ENCODE peak calls at places on chromosomes 2 and 18, in seven cellular contexts. U is H1, M is K562, C is SK-N-SH, N is HepG2, Q is HCT116, F is GM12878. L is an unnamed sample.

GRCh38 chr2:60834270-60834717 is 47.1 kb upstream of the REL start:
- DNase-seq in U (no peak), M (no peak), Q (no peak), C (no peak), N (no peak), F (peak; percentile 63), L (no peak)

GRCh38 chr18:24987933-24988840 is 363.8 kb downstream of the ZNF521 start:
- DNase-seq in F (no peak), M (no peak), Q (no peak), C (no peak), U (no peak), N (no peak), L (no peak)

GRCh38 chr2:10678225-10678624 is 11.6 kb downstream of the NOL10 start:
- DNase-seq in M (no peak), C (no peak), F (no peak), N (no peak), Q (no peak), U (no peak), L (no peak)

GRCh38 chr2:236775521-236775920 is 205.9 kb downstream of the ACKR3 start:
- DNase-seq in C (no peak), F (no peak), M (no peak), U (no peak), N (no peak), Q (no peak), L (no peak)

GRCh38 chr2:68926782-68927181 is 25.9 kb downstream of the GKN2 start:
- DNase-seq in U (no peak), C (no peak), F (no peak), Q (no peak), M (no peak), N (no peak), L (no peak)

GRCh38 chr18:48949606-48950535 is 894 bp downstream of the SMAD7 start:
- DNase-seq in F (no peak), Q (no peak), N (no peak), C (peak; percentile 71), U (peak; percentile 79), M (no peak), L (peak; percentile 64)

GRCh38 chr2:241902357-241902991 is 32.9 kb downstream of the RTP5 start:
- DNase-seq in N (no peak), U (peak; percentile 61), M (no peak), F (no peak), C (no peak), Q (no peak), L (no peak)

GRCh38 chr2:218270721-218271486 is 585 bp downstream of the PNKD start:
- DNase-seq in F (no peak), C (no peak), Q (no peak), M (no peak), U (no peak), N (no peak), L (no peak)

GRCh38 chr2:98464772-98465310 is 20.2 kb downstream of the INPP4A start:
- DNase-seq in F (peak; percentile 98), N (no peak), M (peak; percentile 35), Q (no peak), C (no peak), U (no peak), L (no peak)

GRCh38 chr2:159153463-159153862 is 133.0 kb downstream of the WDSUB1 start:
- DNase-seq in F (no peak), C (no peak), U (no peak), Q (peak; percentile 87), M (no peak), N (no peak), L (no peak)

GRCh38 chr2:238337846-238338245 is 17.5 kb downstream of the TRAF3IP1 start:
- DNase-seq in Q (no peak), U (no peak), C (no peak), F (no peak), M (no peak), N (no peak), L (no peak)

GRCh38 chr18:75472906-75473305 is 45.4 kb upstream of the SMIM21 start:
- DNase-seq in U (no peak), Q (no peak), N (no peak), F (no peak), M (no peak), C (no peak), L (no peak)

GRCh38 chr2:102098756-102099155 is 43.8 kb upstream of the IL1R1 start:
- DNase-seq in N (no peak), Q (no peak), M (no peak), C (no peak), U (no peak), F (no peak), L (no peak)

GRCh38 chr2:64862001-64862397 is 127.2 kb upstream of the SLC1A4 start:
- DNase-seq in C (no peak), F (no peak), N (no peak), Q (no peak), U (no peak), M (no peak), L (no peak)

GRCh38 chr2:193868833-193869232 is 1674.1 kb upstream of the TMEFF2 start:
- DNase-seq in F (no peak), U (no peak), C (no peak), Q (no peak), M (no peak), N (no peak), L (peak; percentile 29)

GRCh38 chr2:117933884-117934354 is 80.0 kb downstream of the CCDC93 start:
- DNase-seq in U (no peak), N (peak; percentile 68), Q (no peak), M (no peak), F (no peak), C (no peak), L (peak; percentile 1)

GRCh38 chr18:10533111-10533510 is 7.3 kb downstream of the NAPG start:
- DNase-seq in Q (no peak), M (no peak), U (no peak), N (no peak), C (no peak), F (no peak), L (no peak)

GRCh38 chr2:167177196-167177595 is 288.9 kb downstream of the XIRP2 start:
- DNase-seq in Q (no peak), F (no peak), C (no peak), U (no peak), N (no peak), M (no peak), L (no peak)

GRCh38 chr2:43311276-43311675 is 84.9 kb upstream of the ZFP36L2 start:
- DNase-seq in U (no peak), M (no peak), F (no peak), C (no peak), Q (no peak), N (peak; percentile 94), L (no peak)

GRCh38 chr2:240930631-240931318 is 24.6 kb downstream of the CROCC2 start:
- DNase-seq in Q (no peak), C (peak; percentile 29), N (no peak), M (no peak), F (no peak), U (peak; percentile 40), L (no peak)

GRCh38 chr2:224945134-224945533 is 97.1 kb downstream of the DOCK10 start:
- DNase-seq in C (no peak), M (no peak), U (no peak), F (no peak), Q (no peak), N (no peak), L (no peak)

GRCh38 chr2:126700677-126701076 is 44.7 kb downstream of the GYPC start:
- DNase-seq in Q (no peak), F (no peak), C (no peak), U (no peak), M (peak; percentile 14), N (no peak), L (no peak)

GRCh38 chr18:8949206-8949605 is 153.3 kb upstream of the NDUFV2 start:
- DNase-seq in Q (no peak), M (no peak), F (no peak), U (no peak), C (peak; percentile 63), N (no peak), L (no peak)

GRCh38 chr2:173854840-173855239 is 110.3 kb downstream of the SP3 start:
- DNase-seq in Q (no peak), U (no peak), N (no peak), M (no peak), C (no peak), F (no peak), L (no peak)

GRCh38 chr2:136238214-136238551 is 120.2 kb upstream of the CXCR4 start:
- DNase-seq in C (no peak), F (no peak), M (no peak), N (no peak), Q (no peak), U (no peak), L (no peak)

GRCh38 chr18:9135912-9136314 is 668 bp upstream of the ANKRD12 start:
- DNase-seq in C (no peak), Q (peak; percentile 43), F (no peak), M (peak; percentile 75), N (peak; percentile 28), U (peak; percentile 89), L (peak; percentile 71)

GRCh38 chr2:161419338-161419965 is 3.4 kb downstream of the TBR1 start:
- DNase-seq in F (no peak), Q (no peak), U (no peak), M (no peak), C (no peak), N (no peak), L (no peak)
- TF ChIP-seq JUND in F (no peak), Q (no peak), U (no peak), M (no peak), C (no peak), N (no peak), L (no peak)

GRCh38 chr2:96881349-96882195 is 11.7 kb upstream of the SEMA4C start:
- DNase-seq in C (no peak), M (peak; percentile 65), N (no peak), Q (no peak), U (peak; percentile 53), F (no peak), L (no peak)
- TF ChIP-seq JUND in C (no peak), M (no peak), N (no peak), Q (no peak), U (no peak), F (no peak), L (no peak)

GRCh38 chr18:51614033-51614432 is 416.6 kb upstream of the MEX3C start:
- DNase-seq in U (no peak), N (peak; percentile 5), M (no peak), F (no peak), Q (no peak), C (peak; percentile 42), L (no peak)
- TF ChIP-seq JUND in U (no peak), N (no peak), M (no peak), F (no peak), Q (no peak), C (peak; percentile 30), L (no peak)

GRCh38 chr2:155645771-155646170 is 686.8 kb downstream of the NR4A2 start:
- DNase-seq in C (no peak), F (no peak), Q (no peak), U (no peak), N (no peak), M (no peak), L (no peak)

DNA sequence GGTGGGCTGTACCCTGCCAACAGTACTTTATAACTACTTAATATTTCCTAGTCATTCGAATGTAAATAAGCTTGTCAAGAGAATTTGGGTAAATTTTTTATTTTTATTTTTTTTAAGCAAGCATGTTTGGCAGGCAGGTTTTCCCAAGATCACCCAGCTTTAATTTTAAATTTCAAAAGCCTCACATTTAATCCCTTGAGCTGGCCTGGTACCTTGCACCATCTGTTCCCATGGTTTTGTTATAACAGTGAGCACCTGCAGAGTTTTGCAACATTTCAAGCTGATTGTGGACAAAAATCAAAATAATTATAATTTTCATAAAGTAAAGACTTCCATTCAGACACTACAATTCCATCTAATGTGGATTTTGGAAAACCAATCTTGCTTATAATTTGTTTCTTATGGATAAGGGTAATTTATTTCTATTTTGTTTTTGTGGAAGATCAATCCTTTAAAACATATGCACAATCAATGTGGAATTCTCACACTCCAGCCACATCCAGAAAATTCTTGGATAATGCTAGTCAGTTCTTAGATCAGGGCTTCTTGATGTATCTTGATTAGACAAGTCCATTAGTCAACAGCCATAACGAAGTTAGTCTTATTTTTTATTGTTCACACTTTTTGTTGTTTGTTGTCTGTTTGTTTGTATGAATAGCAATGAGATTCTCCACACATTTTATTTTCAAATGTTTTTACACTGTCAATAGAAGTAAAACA is 689.3 kb downstream of the NR4A2 start:
- DNase-seq in C (no peak), M (no peak), F (no peak), U (no peak), Q (no peak), N (no peak), L (no peak)
- TF ChIP-seq JUND in C (no peak), M (no peak), F (no peak), U (no peak), Q (no peak), N (no peak), L (no peak)

L was measured in T47D.